ENCODE peak calls at places on chromosome 15, in nine cellular contexts. One of them, this sample, is unnamed.
A peak's percentile ranks its signal among the peaks of the same experiment; 100 is the strongest.

GRCh38 chr15:31843426-31844055 is 186.8 kb upstream of the CHRNA7 start:
- DNase-seq in stimulated activated CD4-positive, alpha-beta T cell treated with anti-CD3 and anti-CD28 coated beads, Interleukin-1b, Interleukin-23, amount 100 ng/mL, for 1 hour: no peak
- DNase-seq in BJ: no peak
- DNase-seq in cardiac fibroblast: no peak
- DNase-seq in H9: no peak
- DNase-seq in endothelial cell: no peak
- DNase-seq in MCF 10A: no peak
- DNase-seq in EL: no peak
- DNase-seq in NCI-H1092: no peak
- DNase-seq in this sample: no peak

GRCh38 chr15:95205101-95205500 is 973.7 kb downstream of the MCTP2 start:
- DNase-seq in stimulated activated CD4-positive, alpha-beta T cell treated with anti-CD3 and anti-CD28 coated beads, Interleukin-1b, Interleukin-23, amount 100 ng/mL, for 1 hour: no peak
- DNase-seq in BJ: no peak
- DNase-seq in cardiac fibroblast: no peak
- DNase-seq in H9: no peak
- DNase-seq in endothelial cell: no peak
- DNase-seq in MCF 10A: no peak
- DNase-seq in EL: no peak
- DNase-seq in NCI-H1092: no peak
- DNase-seq in this sample: no peak

GRCh38 chr15:85943825-85944224 is 135.8 kb upstream of the AGBL1 start:
- DNase-seq in stimulated activated CD4-positive, alpha-beta T cell treated with anti-CD3 and anti-CD28 coated beads, Interleukin-1b, Interleukin-23, amount 100 ng/mL, for 1 hour: no peak
- DNase-seq in BJ: no peak
- DNase-seq in cardiac fibroblast: no peak
- DNase-seq in H9: no peak
- DNase-seq in endothelial cell: no peak
- DNase-seq in MCF 10A: no peak
- DNase-seq in EL: no peak
- DNase-seq in NCI-H1092: no peak
- DNase-seq in this sample: no peak

GRCh38 chr15:55917881-55918296 is 75.5 kb downstream of the NEDD4 start:
- DNase-seq in stimulated activated CD4-positive, alpha-beta T cell treated with anti-CD3 and anti-CD28 coated beads, Interleukin-1b, Interleukin-23, amount 100 ng/mL, for 1 hour: no peak
- DNase-seq in BJ: peak; percentile 70
- DNase-seq in cardiac fibroblast: peak; percentile 93
- DNase-seq in H9: no peak
- DNase-seq in endothelial cell: no peak
- DNase-seq in MCF 10A: peak; percentile 88
- DNase-seq in EL: peak; percentile 90
- DNase-seq in NCI-H1092: no peak
- DNase-seq in this sample: peak; percentile 88

GRCh38 chr15:31352283-31352880 is 25.7 kb downstream of the KLF13 start:
- DNase-seq in stimulated activated CD4-positive, alpha-beta T cell treated with anti-CD3 and anti-CD28 coated beads, Interleukin-1b, Interleukin-23, amount 100 ng/mL, for 1 hour: no peak
- DNase-seq in BJ: no peak
- DNase-seq in cardiac fibroblast: no peak
- DNase-seq in H9: no peak
- DNase-seq in endothelial cell: no peak
- DNase-seq in MCF 10A: no peak
- DNase-seq in EL: no peak
- DNase-seq in NCI-H1092: peak; percentile 31
- DNase-seq in this sample: no peak

GRCh38 chr15:94522125-94522524 is 290.8 kb downstream of the MCTP2 start:
- DNase-seq in stimulated activated CD4-positive, alpha-beta T cell treated with anti-CD3 and anti-CD28 coated beads, Interleukin-1b, Interleukin-23, amount 100 ng/mL, for 1 hour: no peak
- DNase-seq in BJ: no peak
- DNase-seq in cardiac fibroblast: no peak
- DNase-seq in H9: no peak
- DNase-seq in endothelial cell: no peak
- DNase-seq in MCF 10A: no peak
- DNase-seq in EL: no peak
- DNase-seq in NCI-H1092: no peak
- DNase-seq in this sample: no peak

GRCh38 chr15:59199775-59200465 is 6.7 kb upstream of the LDHAL6B start:
- DNase-seq in stimulated activated CD4-positive, alpha-beta T cell treated with anti-CD3 and anti-CD28 coated beads, Interleukin-1b, Interleukin-23, amount 100 ng/mL, for 1 hour: no peak
- DNase-seq in BJ: peak; percentile 51
- DNase-seq in cardiac fibroblast: peak; percentile 74
- DNase-seq in H9: no peak
- DNase-seq in endothelial cell: no peak
- DNase-seq in MCF 10A: peak; percentile 61
- DNase-seq in EL: peak; percentile 78
- DNase-seq in NCI-H1092: no peak
- DNase-seq in this sample: peak; percentile 51

GRCh38 chr15:87939838-87940457 is 316.6 kb downstream of the NTRK3 start:
- DNase-seq in stimulated activated CD4-positive, alpha-beta T cell treated with anti-CD3 and anti-CD28 coated beads, Interleukin-1b, Interleukin-23, amount 100 ng/mL, for 1 hour: no peak
- DNase-seq in BJ: no peak
- DNase-seq in cardiac fibroblast: no peak
- DNase-seq in H9: no peak
- DNase-seq in endothelial cell: no peak
- DNase-seq in MCF 10A: no peak
- DNase-seq in EL: no peak
- DNase-seq in NCI-H1092: no peak
- DNase-seq in this sample: no peak

GRCh38 chr15:39403674-39404117 is 177.2 kb upstream of the THBS1 start:
- DNase-seq in stimulated activated CD4-positive, alpha-beta T cell treated with anti-CD3 and anti-CD28 coated beads, Interleukin-1b, Interleukin-23, amount 100 ng/mL, for 1 hour: no peak
- DNase-seq in BJ: no peak
- DNase-seq in cardiac fibroblast: peak; percentile 72
- DNase-seq in H9: no peak
- DNase-seq in endothelial cell: no peak
- DNase-seq in MCF 10A: peak; percentile 61
- DNase-seq in EL: peak; percentile 88
- DNase-seq in NCI-H1092: peak; percentile 28
- DNase-seq in this sample: no peak

GRCh38 chr15:67819636-67820035 is 5.7 kb upstream of the SKOR1 start:
- DNase-seq in stimulated activated CD4-positive, alpha-beta T cell treated with anti-CD3 and anti-CD28 coated beads, Interleukin-1b, Interleukin-23, amount 100 ng/mL, for 1 hour: no peak
- DNase-seq in BJ: no peak
- DNase-seq in cardiac fibroblast: no peak
- DNase-seq in H9: no peak
- DNase-seq in endothelial cell: peak; percentile 2
- DNase-seq in MCF 10A: no peak
- DNase-seq in EL: no peak
- DNase-seq in NCI-H1092: no peak
- DNase-seq in this sample: no peak

GRCh38 chr15:100081454-100081853 is 260.3 kb downstream of the ADAMTS17 start:
- DNase-seq in stimulated activated CD4-positive, alpha-beta T cell treated with anti-CD3 and anti-CD28 coated beads, Interleukin-1b, Interleukin-23, amount 100 ng/mL, for 1 hour: no peak
- DNase-seq in BJ: no peak
- DNase-seq in cardiac fibroblast: no peak
- DNase-seq in H9: no peak
- DNase-seq in endothelial cell: no peak
- DNase-seq in MCF 10A: no peak
- DNase-seq in EL: no peak
- DNase-seq in NCI-H1092: no peak
- DNase-seq in this sample: no peak

GRCh38 chr15:32828507-32829186 is 110.8 kb downstream of the GREM1 start:
- DNase-seq in stimulated activated CD4-positive, alpha-beta T cell treated with anti-CD3 and anti-CD28 coated beads, Interleukin-1b, Interleukin-23, amount 100 ng/mL, for 1 hour: no peak
- DNase-seq in BJ: peak; percentile 80
- DNase-seq in cardiac fibroblast: peak; percentile 97
- DNase-seq in H9: no peak
- DNase-seq in endothelial cell: no peak
- DNase-seq in MCF 10A: peak; percentile 79
- DNase-seq in EL: peak; percentile 94
- DNase-seq in NCI-H1092: no peak
- DNase-seq in this sample: no peak

GRCh38 chr15:88476635-88477038 is 9.1 kb downstream of the MRPS11 start:
- DNase-seq in stimulated activated CD4-positive, alpha-beta T cell treated with anti-CD3 and anti-CD28 coated beads, Interleukin-1b, Interleukin-23, amount 100 ng/mL, for 1 hour: no peak
- DNase-seq in BJ: no peak
- DNase-seq in cardiac fibroblast: peak; percentile 57
- DNase-seq in H9: peak; percentile 65
- DNase-seq in endothelial cell: peak; percentile 32
- DNase-seq in MCF 10A: peak; percentile 49
- DNase-seq in EL: peak; percentile 61
- DNase-seq in NCI-H1092: peak; percentile 18
- DNase-seq in this sample: no peak

GRCh38 chr15:37880009-37880834 is 54.2 kb upstream of the TMCO5A start:
- DNase-seq in stimulated activated CD4-positive, alpha-beta T cell treated with anti-CD3 and anti-CD28 coated beads, Interleukin-1b, Interleukin-23, amount 100 ng/mL, for 1 hour: no peak
- DNase-seq in BJ: no peak
- DNase-seq in cardiac fibroblast: peak; percentile 74
- DNase-seq in H9: no peak
- DNase-seq in endothelial cell: peak; percentile 38
- DNase-seq in MCF 10A: peak; percentile 34
- DNase-seq in EL: peak; percentile 75
- DNase-seq in NCI-H1092: peak; percentile 24
- DNase-seq in this sample: no peak

GRCh38 chr15:32682569-32682968 is 35.2 kb upstream of the GREM1 start:
- DNase-seq in stimulated activated CD4-positive, alpha-beta T cell treated with anti-CD3 and anti-CD28 coated beads, Interleukin-1b, Interleukin-23, amount 100 ng/mL, for 1 hour: no peak
- DNase-seq in BJ: peak; percentile 88
- DNase-seq in cardiac fibroblast: peak; percentile 98
- DNase-seq in H9: no peak
- DNase-seq in endothelial cell: no peak
- DNase-seq in MCF 10A: peak; percentile 92
- DNase-seq in EL: peak; percentile 95
- DNase-seq in NCI-H1092: no peak
- DNase-seq in this sample: no peak

GRCh38 chr15:38129531-38130199 is 123.0 kb upstream of the SPRED1 start:
- DNase-seq in stimulated activated CD4-positive, alpha-beta T cell treated with anti-CD3 and anti-CD28 coated beads, Interleukin-1b, Interleukin-23, amount 100 ng/mL, for 1 hour: no peak
- DNase-seq in BJ: peak; percentile 99
- DNase-seq in cardiac fibroblast: peak; percentile 100
- DNase-seq in H9: no peak
- DNase-seq in endothelial cell: no peak
- DNase-seq in MCF 10A: peak; percentile 99
- DNase-seq in EL: peak; percentile 98
- DNase-seq in NCI-H1092: no peak
- DNase-seq in this sample: peak; percentile 100

This sample was measured in HFF-Myc.